ENCODE peak calls at places on chromosomes 13 and 19, in nine cellular contexts. Z is frontal cortex; A is stimulated activated CD4-positive, alpha-beta T cell treated with anti-CD3 and anti-CD28 coated beads, Interleukin-1b, Interleukin-23, amount 100 ng/mL, for 1 hour; L is CD14-positive monocyte; F is endothelial cell; O is effector CD4-positive, alpha-beta T cell; G is left ventricle myocardium superior; N is T-cell; C is T-helper 1 cell. Y is an unnamed sample.

GRCh38 chr19:46404039-46404883 is 9.1 kb downstream of the CCDC8 start:
- DNase-seq in Z (no peak), N (no peak), A (no peak), G (peak; percentile 77), O (no peak), F (peak; percentile 41), L (no peak), C (no peak), Y (no peak)

GRCh38 chr13:64997438-64997837 is 2232.7 kb downstream of the PCDH9 start:
- DNase-seq in O (no peak), F (no peak), N (no peak), C (no peak), A (no peak), G (no peak), Z (no peak), L (no peak), Y (no peak)

GRCh38 chr19:35264281-35265125 is 4.3 kb upstream of the USF2 start:
- DNase-seq in N (no peak), L (no peak), C (no peak), Z (no peak), A (no peak), O (no peak), F (no peak), G (peak; percentile 14), Y (no peak)

GRCh38 chr19:10044390-10044789 is 31.1 kb downstream of the RDH8 start:
- DNase-seq in Z (no peak), O (no peak), L (no peak), F (no peak), N (no peak), A (no peak), C (no peak), G (no peak), Y (no peak)

GRCh38 chr13:45500492-45501174 is 35.9 kb downstream of the COG3 start:
- DNase-seq in F (no peak), N (no peak), G (no peak), C (no peak), L (no peak), Z (no peak), O (no peak), A (no peak), Y (no peak)

GRCh38 chr19:44807162-44807561 is 1.7 kb upstream of the BCAM start:
- DNase-seq in A (no peak), N (no peak), O (no peak), F (no peak), C (no peak), Z (no peak), G (no peak), L (no peak), Y (no peak)

GRCh38 chr13:26656919-26657318 is 99.4 kb downstream of the WASF3 start:
- DNase-seq in O (no peak), N (no peak), F (no peak), A (no peak), Z (no peak), G (no peak), L (no peak), C (no peak), Y (no peak)

GRCh38 chr13:41614671-41615519 is 157.5 kb downstream of the RGCC start:
- DNase-seq in N (no peak), G (no peak), Z (no peak), F (no peak), O (no peak), L (no peak), C (no peak), A (no peak), Y (no peak)

GRCh38 chr13:24489721-24490120 is 22.9 kb downstream of the PARP4 start:
- DNase-seq in L (no peak), Z (no peak), F (no peak), G (no peak), C (no peak), N (no peak), O (no peak), A (no peak), Y (no peak)

GRCh38 chr19:18156841-18157464 is 4.0 kb downstream of the PIK3R2 start:
- DNase-seq in G (peak; percentile 93), L (no peak), N (no peak), A (no peak), O (no peak), C (no peak), Z (peak; percentile 77), F (no peak), Y (no peak)

GRCh38 chr19:42378225-42378929 is 11.7 kb downstream of the CNFN start:
- DNase-seq in O (no peak), Z (no peak), G (no peak), F (no peak), L (no peak), A (no peak), N (no peak), C (no peak), Y (no peak)

GRCh38 chr19:11405846-11406643 is 13.1 kb downstream of the RGL3 start:
- DNase-seq in Z (no peak), F (peak; percentile 29), C (no peak), L (no peak), G (peak; percentile 55), N (no peak), A (no peak), O (no peak), Y (peak; percentile 21)

GRCh38 chr13:66974174-66974573 is 256.0 kb downstream of the PCDH9 start:
- DNase-seq in F (no peak), L (no peak), G (no peak), A (no peak), C (no peak), Z (no peak), O (no peak), N (no peak), Y (no peak)

GRCh38 chr13:97411894-97412460 is 22.0 kb upstream of the RAP2A start:
- DNase-seq in F (no peak), C (no peak), A (no peak), Z (no peak), N (no peak), O (no peak), G (no peak), L (no peak), Y (no peak)

GRCh38 chr19:49145485-49146407 is 9.4 kb downstream of the HRC start:
- DNase-seq in A (peak; percentile 34), O (peak; percentile 73), C (peak; percentile 50), F (peak; percentile 89), G (peak; percentile 89), L (peak; percentile 71), N (peak; percentile 67), Z (peak; percentile 75), Y (peak; percentile 77)

GRCh38 chr13:109569938-109570711 is 216.3 kb downstream of the IRS2 start:
- DNase-seq in O (no peak), L (no peak), A (no peak), G (no peak), N (peak; percentile 18), Z (no peak), C (no peak), F (no peak), Y (peak; percentile 59)

GRCh38 chr19:10379880-10380310 is 477 bp downstream of the TYK2 start:
- DNase-seq in G (no peak), N (no peak), Z (no peak), A (no peak), L (no peak), F (no peak), O (no peak), C (no peak), Y (no peak)

GRCh38 chr13:68170961-68171360 is 940.8 kb upstream of the PCDH9 start:
- DNase-seq in G (no peak), L (no peak), C (no peak), O (no peak), N (no peak), A (no peak), F (no peak), Z (no peak), Y (no peak)

GRCh38 chr19:47765522-47766358 is 12.8 kb upstream of the SELENOW start:
- DNase-seq in G (peak; percentile 86), O (peak; percentile 34), Z (no peak), L (no peak), A (no peak), C (no peak), F (peak; percentile 81), N (peak; percentile 31), Y (no peak)

GRCh38 chr13:50576156-50576555 is 267.3 kb downstream of the DLEU7 start:
- DNase-seq in O (no peak), Z (no peak), N (no peak), G (no peak), L (no peak), A (no peak), C (no peak), F (no peak), Y (no peak)

GRCh38 chr13:33560722-33561121 is 257.2 kb upstream of the RFC3 start:
- DNase-seq in F (no peak), N (no peak), A (no peak), G (no peak), L (no peak), C (no peak), O (no peak), Z (no peak), Y (no peak)

GRCh38 chr19:1216756-1217155 is 11.2 kb downstream of the STK11 start:
- DNase-seq in Z (no peak), G (no peak), A (no peak), L (no peak), F (no peak), C (no peak), N (no peak), O (no peak), Y (no peak)

GRCh38 chr19:8569066-8569761 is 8.0 kb downstream of the MYO1F start:
- DNase-seq in F (no peak), L (peak; percentile 95), O (peak; percentile 46), Z (no peak), G (no peak), C (peak; percentile 16), N (peak; percentile 76), A (peak; percentile 34), Y (peak; percentile 9)

Y was measured in stimulated activated naive CD4-positive, alpha-beta T cell.